ENCODE peak calls at places on chromosome 7, in nine cellular contexts. B is stomach, V is HepG2, H is body of pancreas, I is sigmoid colon, A is GM12878, R is right lobe of liver, S is heart left ventricle, Z is NB4. E is an unnamed sample.

GRCh38 chr7:108303332-108303731 is 152.9 kb downstream of the NRCAM start:
- DNase-seq in B (no peak), V (no peak), H (no peak), I (no peak), A (no peak), R (no peak), S (no peak), Z (no peak), E (no peak)

GRCh38 chr7:151661556-151661955 is 141.9 kb upstream of the RHEB start:
- DNase-seq in B (no peak), V (no peak), H (no peak), I (no peak), A (no peak), R (no peak), S (no peak), Z (no peak), E (no peak)

GRCh38 chr7:95527033-95527775 is 41.5 kb downstream of the ASB4 start:
- DNase-seq in B (no peak), V (peak), H (peak), I (peak), A (no peak), R (no peak), S (peak), Z (peak), E (peak)

GRCh38 chr7:149886018-149886416 is 12.2 kb downstream of the ATP6V0E2 start:
- DNase-seq in B (no peak), V (no peak), H (no peak), I (no peak), A (no peak), R (no peak), S (no peak), Z (peak), E (no peak)

GRCh38 chr7:121394709-121395140 is 1.4 kb downstream of the FAM3C start:
- DNase-seq in B (peak), V (peak), H (peak), I (no peak), A (no peak), R (no peak), S (no peak), Z (peak), E (peak)

GRCh38 chr7:124033093-124033806 is 383 bp upstream of the TMEM229A start:
- DNase-seq in B (peak), V (no peak), H (peak), I (peak), A (no peak), R (peak), S (peak), Z (no peak), E (no peak)

GRCh38 chr7:35508623-35509400 is 186.1 kb downstream of the HERPUD2 start:
- DNase-seq in B (no peak), V (no peak), H (no peak), I (no peak), A (no peak), R (no peak), S (no peak), Z (peak), E (no peak)

GRCh38 chr7:112149734-112150133 is 56.5 kb downstream of the DOCK4 start:
- DNase-seq in B (no peak), V (no peak), H (no peak), I (no peak), A (no peak), R (no peak), S (no peak), Z (no peak), E (no peak)

GRCh38 chr7:4742852-4743251 is 32.6 kb upstream of the AP5Z1 start:
- DNase-seq in B (no peak), V (no peak), H (no peak), I (no peak), A (no peak), R (no peak), S (no peak), Z (no peak), E (no peak)

GRCh38 chr7:55546826-55547225 is 25.5 kb downstream of the VOPP1 start:
- DNase-seq in B (peak), V (peak), H (peak), I (peak), A (no peak), R (peak), S (peak), Z (peak), E (peak)

GRCh38 chr7:43220250-43220649 is 107.8 kb downstream of the HECW1 start:
- DNase-seq in B (no peak), V (no peak), H (no peak), I (no peak), A (no peak), R (no peak), S (no peak), Z (no peak), E (no peak)

GRCh38 chr7:2886900-2887299 is 42.8 kb upstream of the GNA12 start:
- DNase-seq in B (peak), V (peak), H (peak), I (no peak), A (no peak), R (no peak), S (peak), Z (peak), E (peak)

GRCh38 chr7:13903997-13904396 is 85.5 kb downstream of the ETV1 start:
- DNase-seq in B (no peak), V (no peak), H (no peak), I (no peak), A (no peak), R (no peak), S (no peak), Z (no peak), E (no peak)

GRCh38 chr7:32191296-32191695 is 121.1 kb upstream of the PDE1C start:
- DNase-seq in B (no peak), V (no peak), H (no peak), I (no peak), A (no peak), R (no peak), S (no peak), Z (no peak), E (no peak)

GRCh38 chr7:30040938-30041337 is 12.7 kb downstream of the PLEKHA8 start:
- DNase-seq in B (no peak), V (no peak), H (no peak), I (no peak), A (no peak), R (no peak), S (no peak), Z (no peak), E (no peak)

GRCh38 chr7:130270947-130271790 is 4.5 kb downstream of the CPA2 start:
- DNase-seq in B (no peak), V (no peak), H (peak), I (no peak), A (no peak), R (no peak), S (no peak), Z (peak), E (no peak)

GRCh38 chr7:42831953-42832522 is 79.8 kb downstream of the C7orf25 start:
- DNase-seq in B (no peak), V (no peak), H (no peak), I (no peak), A (no peak), R (no peak), S (no peak), Z (no peak), E (no peak)

GRCh38 chr7:65509368-65510186 is 135.9 kb downstream of the ZNF92 start:
- DNase-seq in B (peak), V (no peak), H (no peak), I (peak), A (no peak), R (no peak), S (peak), Z (peak), E (no peak)

GRCh38 chr7:140873473-140873872 is 51.3 kb downstream of the BRAF start:
- DNase-seq in B (no peak), V (no peak), H (no peak), I (no peak), A (no peak), R (no peak), S (peak), Z (no peak), E (no peak)

GRCh38 chr7:27159278-27160146 is 3.0 kb upstream of the HOXA7 start:
- DNase-seq in B (no peak), V (no peak), H (no peak), I (peak), A (no peak), R (no peak), S (no peak), Z (no peak), E (no peak)

GRCh38 chr7:112162161-112163020 is 43.8 kb downstream of the DOCK4 start:
- DNase-seq in B (no peak), V (peak), H (peak), I (peak), A (no peak), R (peak), S (peak), Z (peak), E (no peak)

GRCh38 chr7:22477876-22478450 is 22.0 kb downstream of the STEAP1B start:
- DNase-seq in B (no peak), V (no peak), H (no peak), I (no peak), A (no peak), R (no peak), S (no peak), Z (no peak), E (no peak)

GRCh38 chr7:25216837-25217236 is 11.4 kb downstream of the NPVF start:
- DNase-seq in B (no peak), V (peak), H (no peak), I (no peak), A (peak), R (no peak), S (no peak), Z (peak), E (peak)

GRCh38 chr7:121046893-121047468 is 58.5 kb downstream of the CPED1 start:
- DNase-seq in B (no peak), V (no peak), H (no peak), I (no peak), A (no peak), R (no peak), S (no peak), Z (no peak), E (peak)

GRCh38 chr7:81887098-81887497 is 117.3 kb upstream of the HGF start:
- DNase-seq in B (no peak), V (no peak), H (no peak), I (no peak), A (peak), R (no peak), S (no peak), Z (peak), E (no peak)

GRCh38 chr7:117219485-117219884 is 103.4 kb downstream of the WNT2 start:
- DNase-seq in B (no peak), V (no peak), H (no peak), I (no peak), A (no peak), R (no peak), S (no peak), Z (peak), E (no peak)

GRCh38 chr7:81990395-81990794 is 220.5 kb upstream of the HGF start:
- DNase-seq in B (no peak), V (no peak), H (no peak), I (no peak), A (no peak), R (no peak), S (no peak), Z (peak), E (no peak)

GRCh38 chr7:3399858-3400257 is 98.8 kb downstream of the SDK1 start:
- DNase-seq in B (no peak), V (peak), H (no peak), I (no peak), A (no peak), R (no peak), S (no peak), Z (peak), E (no peak)

GRCh38 chr7:80216996-80217842 is 82.6 kb downstream of the GNAI1 start:
- DNase-seq in B (no peak), V (no peak), H (no peak), I (no peak), A (no peak), R (no peak), S (no peak), Z (no peak), E (no peak)

GRCh38 chr7:98224701-98225181 is 13.5 kb downstream of the BHLHA15 start:
- DNase-seq in B (no peak), V (no peak), H (no peak), I (no peak), A (no peak), R (peak), S (no peak), Z (no peak), E (no peak)

GRCh38 chr7:29426587-29426986 is 137.0 kb upstream of the PRR15 start:
- DNase-seq in B (no peak), V (no peak), H (no peak), I (no peak), A (no peak), R (no peak), S (no peak), Z (no peak), E (no peak)

GRCh38 chr7:25009271-25009670 is 29.3 kb upstream of the OSBPL3 start:
- DNase-seq in B (no peak), V (no peak), H (no peak), I (no peak), A (no peak), R (no peak), S (no peak), Z (peak), E (no peak)

GRCh38 chr7:142685877-142686508 is 63.3 kb upstream of the PRSS1 start:
- DNase-seq in B (no peak), V (no peak), H (no peak), I (no peak), A (no peak), R (no peak), S (no peak), Z (no peak), E (no peak)

GRCh38 chr7:128139406-128139805 is 101.7 kb upstream of the LEP start:
- DNase-seq in B (no peak), V (no peak), H (no peak), I (no peak), A (no peak), R (no peak), S (no peak), Z (no peak), E (no peak)

GRCh38 chr7:87312215-87312865 is 33.1 kb upstream of the CROT start:
- DNase-seq in B (peak), V (peak), H (peak), I (no peak), A (peak), R (no peak), S (no peak), Z (peak), E (peak)

GRCh38 chr7:94394058-94394398 is 667 bp upstream of the COL1A2 start:
- DNase-seq in B (no peak), V (no peak), H (no peak), I (peak), A (no peak), R (no peak), S (peak), Z (no peak), E (no peak)

GRCh38 chr7:66609176-66609575 is 19.5 kb upstream of the KCTD7 start:
- DNase-seq in B (no peak), V (no peak), H (no peak), I (no peak), A (no peak), R (no peak), S (no peak), Z (peak), E (no peak)

GRCh38 chr7:54060643-54061042 is 481.5 kb upstream of the VSTM2A start:
- DNase-seq in B (no peak), V (no peak), H (no peak), I (no peak), A (no peak), R (no peak), S (no peak), Z (no peak), E (no peak)
- TF ChIP-seq POLR2A in B (no peak), V (no peak), H (no peak), I (no peak), A (no peak), R (no peak), S (no peak), Z (no peak), E (no peak)

GRCh38 chr7:44819292-44819691 is 22.8 kb downstream of the PPIA start:
- DNase-seq in B (no peak), V (no peak), H (no peak), I (no peak), A (no peak), R (no peak), S (no peak), Z (no peak), E (no peak)
- TF ChIP-seq POLR2A in B (no peak), V (no peak), H (no peak), I (no peak), A (no peak), R (no peak), S (no peak), Z (no peak), E (no peak)

GRCh38 chr7:134311807-134312206 is 4.9 kb downstream of the SLC35B4 start:
- DNase-seq in B (no peak), V (no peak), H (no peak), I (no peak), A (no peak), R (no peak), S (no peak), Z (no peak), E (no peak)
- TF ChIP-seq POLR2A in B (no peak), V (no peak), H (no peak), I (no peak), A (no peak), R (no peak), S (no peak), Z (no peak), E (no peak)

GRCh38 chr7:12751764-12752163 is 64.3 kb downstream of the ARL4A start:
- DNase-seq in B (no peak), V (no peak), H (no peak), I (no peak), A (no peak), R (no peak), S (no peak), Z (no peak), E (no peak)

GRCh38 chr7:12749069-12749468 is 61.6 kb downstream of the ARL4A start:
- DNase-seq in B (no peak), V (no peak), H (no peak), I (no peak), A (no peak), R (no peak), S (no peak), Z (no peak), E (no peak)

GRCh38 chr7:12749746-12750145 is 62.3 kb downstream of the ARL4A start:
- DNase-seq in B (no peak), V (no peak), H (no peak), I (no peak), A (no peak), R (no peak), S (no peak), Z (no peak), E (no peak)

GRCh38 chr7:12746211-12746610 is 58.8 kb downstream of the ARL4A start:
- DNase-seq in B (no peak), V (no peak), H (no peak), I (no peak), A (no peak), R (no peak), S (no peak), Z (no peak), E (no peak)

GRCh38 chr7:12747687-12748306 is 60.4 kb downstream of the ARL4A start:
- DNase-seq in B (no peak), V (no peak), H (no peak), I (no peak), A (no peak), R (no peak), S (no peak), Z (no peak), E (peak)
- TF ChIP-seq POLR2A in B (no peak), V (no peak), H (no peak), I (no peak), A (no peak), R (no peak), S (no peak), Z (no peak), E (no peak)

DNA sequence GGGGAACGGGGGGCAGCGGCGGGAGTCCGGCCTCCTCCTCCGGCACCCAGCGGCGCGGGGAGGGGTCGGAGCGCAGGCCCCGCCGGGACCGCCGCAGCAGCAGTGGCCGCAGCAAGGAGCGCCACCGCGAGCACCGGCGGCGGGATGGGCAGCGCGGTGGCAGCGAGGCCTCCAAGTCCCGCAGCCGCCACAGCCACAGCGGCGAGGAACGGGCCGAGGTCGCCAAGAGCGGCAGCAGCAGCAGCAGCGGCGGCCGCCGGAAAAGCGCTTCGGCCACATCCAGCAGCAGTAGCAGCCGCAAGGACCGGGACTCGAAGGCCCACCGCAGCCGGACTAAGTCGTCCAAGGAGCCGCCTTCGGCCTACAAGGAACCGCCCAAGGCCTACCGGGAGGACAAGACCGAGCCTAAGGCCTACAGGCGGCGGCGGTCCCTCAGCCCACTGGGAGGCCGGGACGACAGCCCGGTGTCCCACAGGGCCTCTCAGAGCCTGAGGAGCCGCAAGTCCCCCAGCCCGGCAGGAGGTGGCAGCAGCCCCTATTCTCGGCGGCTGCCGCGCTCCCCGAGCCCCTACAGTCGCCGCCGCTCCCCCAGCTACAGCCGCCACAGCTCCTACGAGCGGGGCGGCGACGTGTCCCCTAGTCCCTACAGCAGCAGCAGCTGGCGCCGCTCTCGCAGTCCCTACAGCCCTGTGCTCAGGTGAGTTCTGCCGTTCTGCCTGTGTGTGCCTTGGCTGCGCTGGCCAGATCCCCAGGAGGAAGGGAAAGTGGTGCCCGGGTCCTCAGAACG is 1.3 kb downstream of the CDK13 start:
- DNase-seq in B (peak), V (peak), H (peak), I (peak), A (no peak), R (peak), S (peak), Z (peak), E (peak)
- TF ChIP-seq POLR2A in B (no peak), V (peak), H (peak), I (no peak), A (peak), R (no peak), S (no peak), Z (no peak), E (peak)

GRCh38 chr7:73832806-73833205 is 2.0 kb downstream of the CLDN4 start:
- DNase-seq in B (no peak), V (no peak), H (no peak), I (no peak), A (no peak), R (no peak), S (no peak), Z (no peak), E (no peak)

GRCh38 chr7:73830872-73831655 is at the start of gene CLDN4:
- DNase-seq in B (peak), V (peak), H (peak), I (no peak), A (no peak), R (no peak), S (no peak), Z (no peak), E (no peak)

GRCh38 chr7:73833251-73833919 is 2.6 kb downstream of the CLDN4 start:
- DNase-seq in B (no peak), V (peak), H (peak), I (no peak), A (no peak), R (no peak), S (no peak), Z (no peak), E (no peak)

GRCh38 chr7:73830618-73830871 is 251 bp upstream of the CLDN4 start:
- DNase-seq in B (no peak), V (no peak), H (no peak), I (no peak), A (no peak), R (no peak), S (no peak), Z (no peak), E (no peak)

DNA sequence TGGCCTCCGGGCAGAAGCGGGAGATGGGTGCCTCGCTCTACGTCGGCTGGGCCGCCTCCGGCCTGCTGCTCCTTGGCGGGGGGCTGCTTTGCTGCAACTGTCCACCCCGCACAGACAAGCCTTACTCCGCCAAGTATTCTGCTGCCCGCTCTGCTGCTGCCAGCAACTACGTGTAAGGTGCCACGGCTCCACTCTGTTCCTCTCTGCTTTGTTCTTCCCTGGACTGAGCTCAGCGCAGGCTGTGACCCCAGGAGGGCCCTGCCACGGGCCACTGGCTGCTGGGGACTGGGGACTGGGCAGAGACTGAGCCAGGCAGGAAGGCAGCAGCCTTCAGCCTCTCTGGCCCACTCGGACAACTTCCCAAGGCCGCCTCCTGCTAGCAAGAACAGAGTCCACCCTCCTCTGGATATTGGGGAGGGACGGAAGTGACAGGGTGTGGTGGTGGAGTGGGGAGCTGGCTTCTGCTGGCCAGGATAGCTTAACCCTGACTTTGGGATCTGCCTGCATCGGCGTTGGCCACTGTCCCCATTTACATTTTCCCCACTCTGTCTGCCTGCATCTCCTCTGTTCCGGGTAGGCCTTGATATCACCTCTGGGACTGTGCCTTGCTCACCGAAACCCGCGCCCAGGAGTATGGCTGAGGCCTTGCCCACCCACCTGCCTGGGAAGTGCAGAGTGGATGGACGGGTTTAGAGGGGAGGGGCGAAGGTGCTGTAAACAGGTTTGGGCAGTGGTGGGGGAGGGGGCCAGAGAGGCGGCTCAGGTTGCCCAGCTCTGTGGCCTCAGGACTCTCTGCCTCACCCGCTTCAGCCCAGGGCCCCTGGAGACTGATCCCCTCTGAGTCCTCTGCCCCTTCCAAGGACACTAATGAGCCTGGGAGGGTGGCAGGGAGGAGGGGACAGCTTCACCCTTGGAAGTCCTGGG is 1.1 kb downstream of the CLDN4 start:
- DNase-seq in B (peak), V (peak), H (peak), I (no peak), A (no peak), R (no peak), S (no peak), Z (no peak), E (no peak)
- TF ChIP-seq POLR2A in B (no peak), V (peak), H (peak), I (peak), A (no peak), R (no peak), S (no peak), Z (no peak), E (no peak)

E was measured in erythroblast.